ENCODE peak calls at places on chromosomes 6 and 20, in four cellular contexts. W, E, D and X are unnamed samples.

GRCh38 chr6:15593798-15594197 is 69.0 kb downstream of the DTNBP1 start:
- DNase-seq in W (no peak), E (no peak), D (no peak), X (no peak)

GRCh38 chr6:108797951-108798671 is 50.1 kb upstream of the ARMC2 start:
- DNase-seq in W (no peak), E (no peak), D (no peak), X (peak; percentile 94)

GRCh38 chr20:43835944-43836540 is 78.6 kb upstream of the TOX2 start:
- DNase-seq in W (no peak), E (no peak), D (no peak), X (no peak)

GRCh38 chr20:7346026-7346425 is 578.5 kb downstream of the BMP2 start:
- DNase-seq in W (no peak), E (no peak), D (no peak), X (no peak)

GRCh38 chr6:148221580-148221979 is 121.1 kb upstream of the SASH1 start:
- DNase-seq in W (peak; percentile 86), E (no peak), D (no peak), X (no peak)

GRCh38 chr6:42520786-42521607 is 42.8 kb upstream of the UBR2 start:
- DNase-seq in W (no peak), E (no peak), D (no peak), X (peak; percentile 21)

GRCh38 chr6:144055121-144055931 is 40.0 kb downstream of the SF3B5 start:
- DNase-seq in W (no peak), E (no peak), D (no peak), X (no peak)

GRCh38 chr20:12847862-12848261 is 160.9 kb upstream of the SPTLC3 start:
- DNase-seq in W (no peak), E (no peak), D (no peak), X (no peak)

GRCh38 chr6:41587223-41587879 is 41.2 kb downstream of the FOXP4 start:
- DNase-seq in W (no peak), E (no peak), D (no peak), X (no peak)

GRCh38 chr6:47064274-47064673 is 22.1 kb upstream of the ADGRF1 start:
- DNase-seq in W (no peak), E (no peak), D (no peak), X (no peak)

GRCh38 chr6:145749632-145750031 is 14.3 kb upstream of the EPM2A start:
- DNase-seq in W (no peak), E (no peak), D (no peak), X (peak; percentile 4)

GRCh38 chr6:33850869-33851541 is 47.2 kb upstream of the MLN start:
- DNase-seq in W (peak; percentile 56), E (no peak), D (no peak), X (no peak)

GRCh38 chr6:135144678-135145508 is 36.2 kb upstream of the MYB start:
- DNase-seq in W (peak; percentile 27), E (no peak), D (no peak), X (peak; percentile 3)

GRCh38 chr6:54283877-54284860 is 24.1 kb upstream of the TINAG start:
- DNase-seq in W (no peak), E (no peak), D (no peak), X (no peak)

GRCh38 chr6:112040933-112041332 is 13.0 kb upstream of the CCN6 start:
- DNase-seq in W (no peak), E (no peak), D (no peak), X (no peak)

GRCh38 chr20:2741463-2741862 is 48.9 kb downstream of the EBF4 start:
- DNase-seq in W (no peak), E (no peak), D (no peak), X (no peak)

GRCh38 chr6:34810936-34811632 is 19.2 kb downstream of the BLTP3A start:
- DNase-seq in W (no peak), E (no peak), D (no peak), X (peak; percentile 91)

GRCh38 chr6:1901556-1901955 is 291.8 kb downstream of the FOXC1 start:
- DNase-seq in W (no peak), E (no peak), D (no peak), X (no peak)

GRCh38 chr20:43942661-43943285 is 28.1 kb downstream of the TOX2 start:
- DNase-seq in W (no peak), E (no peak), D (no peak), X (no peak)

GRCh38 chr6:131852200-131852599 is 44.4 kb downstream of the ENPP1 start:
- DNase-seq in W (no peak), E (no peak), D (no peak), X (no peak)

GRCh38 chr20:6868864-6869263 is 101.4 kb downstream of the BMP2 start:
- DNase-seq in W (no peak), E (no peak), D (no peak), X (no peak)

GRCh38 chr6:146813554-146813953 is 214.8 kb downstream of the ADGB start:
- DNase-seq in W (no peak), E (no peak), D (no peak), X (no peak)

DNA sequence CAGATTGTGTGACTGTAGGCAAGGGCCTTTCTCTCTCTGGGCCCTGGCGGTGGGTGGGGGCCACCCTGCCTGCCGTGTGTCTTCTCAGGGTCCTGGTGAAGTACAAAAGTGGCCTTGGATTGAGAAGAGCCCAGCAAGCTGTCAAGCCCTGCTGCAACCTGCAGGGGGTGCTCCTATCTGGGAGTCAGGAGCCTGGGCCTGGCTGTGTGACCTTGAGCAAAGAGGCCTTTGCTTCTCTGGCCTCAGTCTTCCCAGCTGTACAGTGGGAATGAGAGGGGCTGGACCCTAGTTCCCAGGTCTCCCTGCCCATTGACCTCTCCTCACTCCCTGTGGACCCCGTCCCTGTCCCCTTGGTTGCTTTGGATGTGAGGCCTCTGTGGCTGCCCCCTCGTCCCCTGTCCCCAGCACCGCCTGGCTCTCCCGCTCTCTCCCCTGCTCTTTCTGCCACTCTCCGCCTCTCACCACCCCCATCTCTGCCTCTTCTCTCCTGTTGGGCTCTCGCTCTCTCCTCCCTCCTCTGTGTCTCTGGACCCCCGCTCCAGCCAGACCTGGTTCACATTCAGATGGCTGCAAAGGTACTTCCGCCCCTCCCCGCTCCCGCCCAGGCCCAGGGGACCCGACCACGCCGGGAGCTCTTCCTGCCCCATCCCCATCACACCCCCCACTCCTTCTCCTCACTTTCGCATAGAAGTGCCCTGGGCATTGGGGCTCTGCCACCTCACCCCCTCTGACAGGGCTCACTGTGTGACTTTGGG is 46.7 kb downstream of the SRC start:
- DNase-seq in W (peak; percentile 70), E (no peak), D (no peak), X (no peak)
- H3K79me1 ChIP-seq in W (peaks cover 2% of the 10 kb centered on the region), E (no peaks in the 10 kb centered on the region), D (no peaks in the 10 kb centered on the region), X (peaks cover 17% of the 10 kb centered on the region)

GRCh38 chr6:90502866-90503407 is 83.9 kb downstream of the MAP3K7 start:
- DNase-seq in W (peak; percentile 94), E (no peak), D (no peak), X (no peak)
- H3K79me2 ChIP-seq in W (no peaks in the 10 kb centered on the region), E (no peaks in the 10 kb centered on the region), D (no peaks in the 10 kb centered on the region), X (no peaks in the 10 kb centered on the region)

DNA sequence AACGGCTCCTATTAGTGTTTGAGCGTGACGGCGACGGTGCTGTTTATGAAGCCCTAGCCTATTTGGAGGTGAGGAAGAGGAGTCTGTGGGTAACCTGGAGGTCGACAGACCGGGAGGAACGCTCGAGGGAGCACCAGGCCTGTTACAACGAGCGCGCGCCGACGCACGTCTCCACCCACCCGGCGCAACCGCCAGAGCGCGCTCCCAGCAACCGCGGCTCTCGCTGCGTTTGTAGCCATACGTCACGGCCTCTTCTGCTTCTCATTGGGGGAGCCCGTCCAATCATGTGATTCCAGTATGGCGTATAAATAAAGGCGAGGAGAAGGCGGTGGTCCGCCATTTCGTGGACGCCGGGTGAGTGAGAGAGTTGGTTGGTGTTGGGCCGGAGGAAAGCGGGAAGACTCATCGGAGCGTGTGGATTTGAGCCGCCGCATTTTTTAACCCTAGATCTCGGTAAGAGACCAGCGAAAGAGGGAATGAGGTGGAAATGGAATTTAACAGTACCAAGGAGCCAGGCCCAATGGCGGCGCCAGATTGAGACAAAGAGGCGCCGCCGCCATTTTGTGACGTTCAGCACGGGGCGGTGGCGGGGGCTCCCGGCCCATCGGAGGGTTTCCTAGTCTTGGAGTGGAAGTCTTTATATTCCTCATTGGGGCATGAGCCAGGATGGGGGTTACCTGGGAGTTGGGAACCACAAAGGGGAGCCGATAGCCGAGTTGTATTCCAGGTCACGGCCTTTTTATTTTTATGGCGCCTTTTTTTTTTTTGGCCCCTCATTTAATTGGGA is at the start of gene SRSF3:
- DNase-seq in W (peak; percentile 99), E (peak; percentile 97), D (peak; percentile 87), X (peak; percentile 97)
- H3K4me1 ChIP-seq in W (peaks cover 2% of the 10 kb centered on the region), E (peaks cover 2% of the 10 kb centered on the region), D (peaks cover 3% of the 10 kb centered on the region), X (peaks cover 5% of the 10 kb centered on the region)

DNA sequence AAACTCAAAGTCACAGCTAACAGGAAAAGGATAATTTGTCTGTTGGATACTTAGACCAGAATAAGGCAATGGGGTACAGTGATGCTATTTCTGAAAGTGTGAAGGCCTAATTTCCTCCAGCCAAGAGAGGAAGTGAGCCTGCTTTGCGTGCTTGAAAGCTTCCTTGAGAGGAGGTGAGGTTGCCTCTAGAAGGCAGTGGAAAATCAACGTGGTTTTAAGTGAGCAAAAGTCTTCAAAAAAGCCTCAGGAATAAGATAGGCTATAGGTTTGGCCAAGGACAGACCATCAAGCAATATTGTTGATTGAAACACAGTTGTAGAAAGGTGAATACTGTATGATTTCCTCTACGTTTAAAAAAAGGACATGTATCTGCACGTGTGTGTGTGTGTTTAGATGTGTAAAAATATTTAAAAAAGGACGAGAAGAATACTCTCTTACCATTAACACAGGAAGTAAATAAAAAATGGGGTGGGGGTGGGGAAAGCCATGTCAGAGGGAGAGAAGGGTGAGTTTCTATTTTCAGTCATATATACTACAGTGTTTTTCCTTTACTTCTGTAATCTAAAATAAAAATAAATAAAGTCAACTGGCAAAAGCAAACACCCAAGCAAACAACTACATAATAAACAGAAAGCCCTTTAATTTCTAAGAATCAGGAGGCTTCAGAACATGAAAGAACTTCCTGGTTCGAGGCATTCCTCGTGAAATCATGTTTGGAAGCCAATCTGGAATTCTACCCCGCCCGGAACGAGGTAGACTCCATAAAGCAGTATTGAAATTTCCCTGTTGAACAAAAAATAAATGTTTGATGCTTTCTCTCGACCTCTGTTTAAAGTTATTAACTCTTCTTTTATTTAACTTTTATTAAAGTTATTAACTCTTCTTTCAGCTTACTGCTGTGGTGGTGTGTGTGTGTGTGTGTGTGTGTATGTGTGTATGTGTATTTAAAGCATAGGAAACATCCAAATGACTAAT is 158.0 kb upstream of the ZNF217 start:
- DNase-seq in W (no peak), E (no peak), D (no peak), X (no peak)
- H3K79me1 ChIP-seq in W (no peaks in the 10 kb centered on the region), E (no peaks in the 10 kb centered on the region), D (no peaks in the 10 kb centered on the region), X (peaks cover 18% of the 10 kb centered on the region)

GRCh38 chr6:318265-318890 is 26.1 kb downstream of the DUSP22 start:
- DNase-seq in W (no peak), E (no peak), D (no peak), X (no peak)
- H3K79me2 ChIP-seq in W (no peaks in the 10 kb centered on the region), E (no peaks in the 10 kb centered on the region), D (no peaks in the 10 kb centered on the region), X (no peaks in the 10 kb centered on the region)

DNA sequence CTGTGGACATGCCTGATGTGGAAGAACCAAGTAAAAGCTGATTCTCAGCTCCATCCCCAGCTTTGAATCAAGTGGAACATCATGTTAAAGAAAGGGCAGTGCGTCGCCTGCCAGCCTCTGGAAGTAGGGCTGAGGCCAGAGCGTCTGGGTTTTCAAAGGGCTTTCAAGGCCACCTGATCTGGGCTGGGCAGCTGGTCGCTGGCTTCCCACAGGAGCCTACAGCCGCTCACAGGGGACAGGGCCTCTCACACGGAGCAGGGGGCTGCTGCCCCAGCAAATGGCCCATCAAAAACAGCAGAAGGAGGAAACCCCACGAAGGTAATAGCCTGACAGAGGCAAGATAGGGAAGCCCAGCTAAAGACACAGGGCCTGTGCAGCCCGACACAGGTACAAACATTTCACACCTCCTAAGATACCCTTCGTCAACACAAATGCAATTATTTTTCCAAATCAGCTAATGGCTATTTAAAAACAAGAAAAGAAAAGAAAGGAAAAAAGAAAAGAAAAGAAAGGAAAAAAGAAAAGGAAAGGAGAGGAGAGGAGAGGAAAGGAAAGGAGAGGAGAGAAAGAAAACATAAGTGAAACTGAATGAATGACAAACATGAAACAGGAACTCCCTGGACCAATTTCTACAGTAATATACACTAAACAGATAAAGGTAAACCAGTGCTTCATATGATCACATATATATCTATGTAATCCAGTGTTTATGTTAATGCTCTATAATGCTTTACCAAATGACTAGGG is 24.8 kb downstream of the RRBP1 start:
- DNase-seq in W (no peak), E (peak; percentile 47), D (no peak), X (no peak)
- H3K4me1 ChIP-seq in W (peaks cover 4% of the 10 kb centered on the region), E (peaks cover 2% of the 10 kb centered on the region), D (peaks cover 11% of the 10 kb centered on the region), X (peaks cover 4% of the 10 kb centered on the region)

GRCh38 chr6:156879235-156879995 is 102.2 kb downstream of the ARID1B start:
- DNase-seq in W (no peak), E (no peak), D (no peak), X (no peak)
- H3K79me1 ChIP-seq in W (peaks cover 34% of the 10 kb centered on the region), E (peaks cover 13% of the 10 kb centered on the region), D (peaks cover 31% of the 10 kb centered on the region), X (no peaks in the 10 kb centered on the region)